ENCODE peak calls at places on chromosome 4, in five cellular contexts. E is AG09309, I is cardiac fibroblast, Z is omental fat pad, G is Calu3. C is an unnamed sample.

GRCh38 chr4:36399762-36400353 is 118.4 kb downstream of the DTHD1 start:
- DNase-seq in E (no peak), G (peak; percentile 13), Z (no peak), I (peak; percentile 18), C (no peak)

GRCh38 chr4:10178763-10179162 is 62.2 kb upstream of the WDR1 start:
- DNase-seq in G (no peak), E (no peak), I (no peak), Z (no peak), C (no peak)

GRCh38 chr4:11632488-11632887 is 203.8 kb upstream of the HS3ST1 start:
- DNase-seq in G (peak; percentile 66), Z (no peak), I (peak; percentile 56), E (no peak), C (no peak)

GRCh38 chr4:32140636-32141035 is 1420.5 kb downstream of the PCDH7 start:
- DNase-seq in I (peak; percentile 77), G (no peak), E (peak; percentile 60), Z (no peak), C (no peak)

GRCh38 chr4:55543858-55544257 is 2.9 kb downstream of the CLOCK start:
- DNase-seq in E (no peak), I (peak; percentile 45), G (no peak), Z (no peak), C (no peak)

GRCh38 chr4:125423124-125423523 is 108.4 kb downstream of the FAT4 start:
- DNase-seq in I (no peak), Z (no peak), G (no peak), E (no peak), C (no peak)

GRCh38 chr4:74338792-74339333 is 26.1 kb upstream of the EREG start:
- DNase-seq in Z (no peak), E (no peak), I (no peak), G (no peak), C (no peak)

GRCh38 chr4:145589923-145590702 is 29.1 kb upstream of the MMAA start:
- DNase-seq in E (no peak), Z (no peak), I (peak; percentile 10), G (no peak), C (no peak)

GRCh38 chr4:3010998-3011397 is 47.6 kb downstream of the GRK4 start:
- DNase-seq in Z (no peak), G (no peak), E (peak; percentile 81), I (peak; percentile 64), C (peak; percentile 74)

GRCh38 chr4:140238353-140239041 is 84.5 kb upstream of the MAML3 start:
- DNase-seq in Z (peak; percentile 76), G (peak; percentile 40), I (peak; percentile 88), E (no peak), C (peak; percentile 88)

DNA sequence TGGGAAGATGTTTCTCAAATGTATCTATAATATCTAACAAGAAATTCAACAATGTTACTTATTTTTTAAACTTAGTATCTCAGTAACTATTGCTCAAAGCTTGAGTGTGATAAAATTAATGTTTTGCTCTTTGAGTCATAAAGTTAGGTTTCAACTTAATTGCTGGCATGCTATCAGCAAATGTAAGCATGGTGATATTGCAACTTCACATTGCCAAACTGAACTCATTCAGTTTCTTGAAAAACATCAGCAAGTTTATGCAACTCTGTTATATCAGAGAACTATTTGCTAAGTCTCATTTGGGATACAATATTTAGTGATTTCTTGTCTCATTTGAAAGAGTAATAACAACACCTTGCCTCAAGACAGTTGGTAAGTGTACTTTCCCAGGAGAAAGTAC is 91.2 kb upstream of the KLF3 start:
- DNase-seq in I (no peak), E (no peak), Z (no peak), G (no peak), C (no peak)
- TF ChIP-seq CTCF in I (no peak), E (no peak), Z (no peak), G (no peak), C (no peak)

GRCh38 chr4:6695660-6696581 is 2.2 kb downstream of the S100P start:
- DNase-seq in I (no peak), Z (no peak), E (no peak), G (peak; percentile 76), C (no peak)
- TF ChIP-seq CTCF in I (no peak), Z (no peak), E (no peak), G (no peak), C (no peak)

GRCh38 chr4:52235775-52236174 is 184.7 kb downstream of the SPATA18 start:
- DNase-seq in Z (no peak), I (no peak), G (no peak), E (no peak), C (no peak)

GRCh38 chr4:52234539-52235174 is 183.6 kb downstream of the SPATA18 start:
- DNase-seq in I (peak; percentile 56), Z (no peak), G (no peak), E (peak; percentile 27), C (peak; percentile 28)
- TF ChIP-seq CTCF in I (peak; percentile 31), Z (no peak), G (no peak), E (peak; percentile 42), C (peak; percentile 61)

GRCh38 chr4:107913283-107913899 is 18.0 kb upstream of the CYP2U1 start:
- DNase-seq in E (peak; percentile 50), G (peak; percentile 51), Z (no peak), I (peak; percentile 87), C (peak; percentile 54)
- TF ChIP-seq CTCF in E (peak; percentile 61), G (peak; percentile 32), Z (no peak), I (peak; percentile 50), C (peak; percentile 63)

GRCh38 chr4:7167706-7168105 is 24.6 kb upstream of the SORCS2 start:
- DNase-seq in G (no peak), Z (no peak), I (no peak), E (no peak), C (no peak)
- TF ChIP-seq CTCF in G (no peak), Z (no peak), I (no peak), E (no peak), C (no peak)

GRCh38 chr4:106875340-106875739 is 160.8 kb downstream of the DKK2 start:
- DNase-seq in G (no peak), E (no peak), I (no peak), Z (no peak), C (no peak)
- TF ChIP-seq CTCF in G (no peak), E (no peak), I (no peak), Z (no peak), C (no peak)

C was measured in AG09319.